ENCODE peak calls at places on chromosomes 13 and 19, in nine cellular contexts. One of them, this sample, is unnamed.

GRCh38 chr19:39858541-39858940 is 12.4 kb upstream of the FBL start:
- DNase-seq in fibroblast of mammary gland: peak
- DNase-seq in astrocyte of the spinal cord: no peak
- DNase-seq in lower leg skin: no peak
- DNase-seq in esophagus muscularis mucosa: no peak
- DNase-seq in fibroblast of lung: peak
- DNase-seq in HFF-Myc: no peak
- DNase-seq in choroid plexus epithelial cell: no peak
- DNase-seq in uterus: peak
- DNase-seq in this sample: no peak

GRCh38 chr13:102724923-102725322 is 30.1 kb upstream of the METTL21C start:
- DNase-seq in fibroblast of mammary gland: peak
- DNase-seq in astrocyte of the spinal cord: peak
- DNase-seq in lower leg skin: no peak
- DNase-seq in esophagus muscularis mucosa: no peak
- DNase-seq in fibroblast of lung: peak
- DNase-seq in HFF-Myc: no peak
- DNase-seq in choroid plexus epithelial cell: peak
- DNase-seq in uterus: no peak
- DNase-seq in this sample: peak

GRCh38 chr19:7391218-7391670 is 42.5 kb downstream of the ARHGEF18 start:
- DNase-seq in fibroblast of mammary gland: peak
- DNase-seq in astrocyte of the spinal cord: peak
- DNase-seq in lower leg skin: no peak
- DNase-seq in esophagus muscularis mucosa: no peak
- DNase-seq in fibroblast of lung: peak
- DNase-seq in HFF-Myc: no peak
- DNase-seq in choroid plexus epithelial cell: peak
- DNase-seq in uterus: no peak
- DNase-seq in this sample: peak

GRCh38 chr19:19849056-19849455 is 16.6 kb upstream of the ZNF253 start:
- DNase-seq in fibroblast of mammary gland: no peak
- DNase-seq in astrocyte of the spinal cord: no peak
- DNase-seq in lower leg skin: no peak
- DNase-seq in esophagus muscularis mucosa: no peak
- DNase-seq in fibroblast of lung: no peak
- DNase-seq in HFF-Myc: no peak
- DNase-seq in choroid plexus epithelial cell: no peak
- DNase-seq in uterus: no peak
- DNase-seq in this sample: no peak

GRCh38 chr19:33303791-33304759 is 1.7 kb upstream of the CEBPA start:
- DNase-seq in fibroblast of mammary gland: peak
- DNase-seq in astrocyte of the spinal cord: no peak
- DNase-seq in lower leg skin: no peak
- DNase-seq in esophagus muscularis mucosa: no peak
- DNase-seq in fibroblast of lung: no peak
- DNase-seq in HFF-Myc: no peak
- DNase-seq in choroid plexus epithelial cell: no peak
- DNase-seq in uterus: no peak
- DNase-seq in this sample: no peak

GRCh38 chr13:52737900-52738299 is 1.7 kb downstream of the CNMD start:
- DNase-seq in fibroblast of mammary gland: no peak
- DNase-seq in astrocyte of the spinal cord: no peak
- DNase-seq in lower leg skin: no peak
- DNase-seq in esophagus muscularis mucosa: no peak
- DNase-seq in fibroblast of lung: no peak
- DNase-seq in HFF-Myc: no peak
- DNase-seq in choroid plexus epithelial cell: no peak
- DNase-seq in uterus: no peak
- DNase-seq in this sample: peak

GRCh38 chr13:29496241-29496712 is 99.2 kb downstream of the SLC7A1 start:
- DNase-seq in fibroblast of mammary gland: no peak
- DNase-seq in astrocyte of the spinal cord: no peak
- DNase-seq in lower leg skin: no peak
- DNase-seq in esophagus muscularis mucosa: no peak
- DNase-seq in fibroblast of lung: no peak
- DNase-seq in HFF-Myc: no peak
- DNase-seq in choroid plexus epithelial cell: no peak
- DNase-seq in uterus: peak
- DNase-seq in this sample: peak

GRCh38 chr13:43364210-43365041 is 341.0 kb downstream of the DNAJC15 start:
- DNase-seq in fibroblast of mammary gland: peak
- DNase-seq in astrocyte of the spinal cord: peak
- DNase-seq in lower leg skin: no peak
- DNase-seq in esophagus muscularis mucosa: peak
- DNase-seq in fibroblast of lung: peak
- DNase-seq in HFF-Myc: no peak
- DNase-seq in choroid plexus epithelial cell: peak
- DNase-seq in uterus: no peak
- DNase-seq in this sample: peak

GRCh38 chr13:21081926-21082325 is 20.5 kb upstream of the LATS2 start:
- DNase-seq in fibroblast of mammary gland: no peak
- DNase-seq in astrocyte of the spinal cord: no peak
- DNase-seq in lower leg skin: no peak
- DNase-seq in esophagus muscularis mucosa: no peak
- DNase-seq in fibroblast of lung: no peak
- DNase-seq in HFF-Myc: no peak
- DNase-seq in choroid plexus epithelial cell: no peak
- DNase-seq in uterus: no peak
- DNase-seq in this sample: no peak

GRCh38 chr13:25775986-25776385 is 275.8 kb downstream of the SHISA2 start:
- DNase-seq in fibroblast of mammary gland: no peak
- DNase-seq in astrocyte of the spinal cord: no peak
- DNase-seq in lower leg skin: no peak
- DNase-seq in esophagus muscularis mucosa: no peak
- DNase-seq in fibroblast of lung: no peak
- DNase-seq in HFF-Myc: no peak
- DNase-seq in choroid plexus epithelial cell: no peak
- DNase-seq in uterus: no peak
- DNase-seq in this sample: no peak

GRCh38 chr13:23621316-23621645 is 51.1 kb downstream of the TNFRSF19 start:
- DNase-seq in fibroblast of mammary gland: peak
- DNase-seq in astrocyte of the spinal cord: peak
- DNase-seq in lower leg skin: no peak
- DNase-seq in esophagus muscularis mucosa: no peak
- DNase-seq in fibroblast of lung: peak
- DNase-seq in HFF-Myc: peak
- DNase-seq in choroid plexus epithelial cell: peak
- DNase-seq in uterus: no peak
- DNase-seq in this sample: peak

DNA sequence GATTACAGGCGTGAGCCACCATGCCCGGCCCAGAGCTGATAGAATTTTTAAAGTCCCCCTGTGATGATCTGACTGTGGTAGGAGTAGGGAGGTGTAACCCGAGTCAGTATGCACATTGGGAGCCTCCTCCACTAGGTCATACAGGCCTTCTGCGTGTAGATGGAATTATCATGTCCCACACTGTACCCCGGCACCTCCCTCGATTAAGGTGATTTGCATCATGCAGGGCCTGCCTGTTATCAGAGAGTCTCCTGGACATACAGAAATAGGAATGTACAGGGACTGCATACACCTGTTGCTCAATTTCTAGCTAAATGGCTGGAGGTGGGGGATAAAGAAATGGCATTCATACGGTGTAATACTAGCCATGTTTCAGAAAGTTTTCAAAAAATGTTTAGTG is 922 bp upstream of the ERVK3-1 start:
- DNase-seq in fibroblast of mammary gland: no peak
- DNase-seq in astrocyte of the spinal cord: no peak
- DNase-seq in lower leg skin: no peak
- DNase-seq in esophagus muscularis mucosa: no peak
- DNase-seq in fibroblast of lung: no peak
- DNase-seq in HFF-Myc: no peak
- DNase-seq in choroid plexus epithelial cell: no peak
- DNase-seq in uterus: no peak
- DNase-seq in this sample: no peak
- H3K4me3 ChIP-seq in fibroblast of mammary gland: no peak
- H3K4me3 ChIP-seq in astrocyte of the spinal cord: no peak
- H3K4me3 ChIP-seq in lower leg skin: no peak
- H3K4me3 ChIP-seq in esophagus muscularis mucosa: peak
- H3K4me3 ChIP-seq in fibroblast of lung: no peak
- H3K4me3 ChIP-seq in HFF-Myc: no peak
- H3K4me3 ChIP-seq in choroid plexus epithelial cell: no peak
- H3K4me3 ChIP-seq in uterus: no peak
- H3K4me3 ChIP-seq in this sample: no peak

GRCh38 chr19:53463263-53463662 is 4.3 kb upstream of the ZNF813 start:
- DNase-seq in fibroblast of mammary gland: peak
- DNase-seq in astrocyte of the spinal cord: peak
- DNase-seq in lower leg skin: no peak
- DNase-seq in esophagus muscularis mucosa: no peak
- DNase-seq in fibroblast of lung: peak
- DNase-seq in HFF-Myc: no peak
- DNase-seq in choroid plexus epithelial cell: peak
- DNase-seq in uterus: peak
- DNase-seq in this sample: no peak

GRCh38 chr19:53467138-53467502 is 413 bp upstream of the ZNF813 start:
- DNase-seq in fibroblast of mammary gland: no peak
- DNase-seq in astrocyte of the spinal cord: no peak
- DNase-seq in lower leg skin: no peak
- DNase-seq in esophagus muscularis mucosa: no peak
- DNase-seq in fibroblast of lung: no peak
- DNase-seq in HFF-Myc: no peak
- DNase-seq in choroid plexus epithelial cell: no peak
- DNase-seq in uterus: peak
- DNase-seq in this sample: no peak

GRCh38 chr19:53467503-53468262 is at the start of gene ZNF813:
- DNase-seq in fibroblast of mammary gland: peak
- DNase-seq in astrocyte of the spinal cord: peak
- DNase-seq in lower leg skin: peak
- DNase-seq in esophagus muscularis mucosa: peak
- DNase-seq in fibroblast of lung: peak
- DNase-seq in HFF-Myc: peak
- DNase-seq in choroid plexus epithelial cell: peak
- DNase-seq in uterus: peak
- DNase-seq in this sample: peak

GRCh38 chr19:53461866-53462265 is 5.7 kb upstream of the ZNF813 start:
- DNase-seq in fibroblast of mammary gland: peak
- DNase-seq in astrocyte of the spinal cord: no peak
- DNase-seq in lower leg skin: no peak
- DNase-seq in esophagus muscularis mucosa: no peak
- DNase-seq in fibroblast of lung: no peak
- DNase-seq in HFF-Myc: no peak
- DNase-seq in choroid plexus epithelial cell: no peak
- DNase-seq in uterus: no peak
- DNase-seq in this sample: no peak

GRCh38 chr19:53466726-53467125 is 807 bp upstream of the ZNF813 start:
- DNase-seq in fibroblast of mammary gland: no peak
- DNase-seq in astrocyte of the spinal cord: no peak
- DNase-seq in lower leg skin: no peak
- DNase-seq in esophagus muscularis mucosa: no peak
- DNase-seq in fibroblast of lung: no peak
- DNase-seq in HFF-Myc: no peak
- DNase-seq in choroid plexus epithelial cell: no peak
- DNase-seq in uterus: no peak
- DNase-seq in this sample: no peak
- TF ChIP-seq CTCF in fibroblast of mammary gland: no peak
- TF ChIP-seq CTCF in astrocyte of the spinal cord: no peak
- TF ChIP-seq CTCF in lower leg skin: no peak
- TF ChIP-seq CTCF in esophagus muscularis mucosa: no peak
- TF ChIP-seq CTCF in fibroblast of lung: no peak
- TF ChIP-seq CTCF in HFF-Myc: no peak
- TF ChIP-seq CTCF in choroid plexus epithelial cell: peak
- TF ChIP-seq CTCF in uterus: no peak
- TF ChIP-seq CTCF in this sample: no peak

DNA sequence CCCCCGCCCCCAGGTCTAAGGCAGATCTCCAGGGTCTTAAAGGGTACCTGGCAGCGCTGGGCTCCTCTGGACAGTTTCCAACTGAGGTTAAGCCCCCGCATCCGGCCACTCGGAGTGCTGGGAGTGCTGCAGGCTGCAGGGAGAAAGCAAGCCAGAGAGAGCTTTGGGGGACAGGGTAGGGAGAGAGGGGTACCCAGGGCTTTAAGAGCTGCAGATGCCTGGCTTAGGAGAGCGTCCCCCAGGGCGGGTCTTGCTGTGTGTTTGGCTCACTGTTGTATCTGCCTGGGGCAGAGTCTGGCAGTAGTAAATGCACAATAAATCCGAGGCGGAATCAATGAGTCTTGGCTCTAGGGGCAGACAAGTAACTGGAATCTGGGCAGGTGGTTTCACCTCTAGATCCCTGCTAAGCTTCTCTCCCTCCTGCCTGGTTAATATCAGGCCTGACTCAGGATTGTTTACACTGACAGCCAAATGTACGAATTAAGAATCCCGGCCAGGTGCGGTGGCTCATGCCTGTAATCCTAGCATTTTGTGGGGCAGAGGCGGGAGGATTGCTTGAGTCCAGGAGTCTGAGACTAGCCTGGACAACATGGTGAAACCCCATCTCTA is 798 bp upstream of the COX6B2 start:
- DNase-seq in fibroblast of mammary gland: no peak
- DNase-seq in astrocyte of the spinal cord: no peak
- DNase-seq in lower leg skin: no peak
- DNase-seq in esophagus muscularis mucosa: no peak
- DNase-seq in fibroblast of lung: no peak
- DNase-seq in HFF-Myc: no peak
- DNase-seq in choroid plexus epithelial cell: no peak
- DNase-seq in uterus: no peak
- DNase-seq in this sample: no peak
- H3K4me3 ChIP-seq in fibroblast of mammary gland: no peak
- H3K4me3 ChIP-seq in astrocyte of the spinal cord: no peak
- H3K4me3 ChIP-seq in lower leg skin: no peak
- H3K4me3 ChIP-seq in esophagus muscularis mucosa: no peak
- H3K4me3 ChIP-seq in fibroblast of lung: no peak
- H3K4me3 ChIP-seq in HFF-Myc: no peak
- H3K4me3 ChIP-seq in choroid plexus epithelial cell: no peak
- H3K4me3 ChIP-seq in uterus: no peak
- H3K4me3 ChIP-seq in this sample: no peak

DNA sequence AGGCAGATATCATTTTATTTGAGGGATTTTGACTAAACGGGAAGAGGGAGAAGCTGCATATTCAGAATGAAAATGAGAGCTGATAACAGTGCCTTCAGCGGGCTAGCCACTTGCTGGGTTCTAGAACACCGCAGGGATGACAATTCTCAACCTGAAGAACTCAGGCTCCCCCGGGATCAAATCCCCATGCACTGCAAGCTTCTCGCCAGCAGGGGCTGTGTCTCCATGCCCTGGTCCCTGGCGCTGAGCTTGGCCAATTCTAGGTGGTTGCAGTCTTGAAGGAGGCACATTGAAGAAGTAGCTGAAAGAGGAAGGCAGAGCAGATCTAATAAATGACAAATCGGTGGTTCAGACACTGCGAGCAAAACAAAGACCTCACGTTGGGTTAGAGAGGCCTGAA is 128.7 kb downstream of the UQCRFS1 start:
- DNase-seq in fibroblast of mammary gland: peak
- DNase-seq in astrocyte of the spinal cord: no peak
- DNase-seq in lower leg skin: no peak
- DNase-seq in esophagus muscularis mucosa: no peak
- DNase-seq in fibroblast of lung: no peak
- DNase-seq in HFF-Myc: no peak
- DNase-seq in choroid plexus epithelial cell: no peak
- DNase-seq in uterus: no peak
- DNase-seq in this sample: peak
- TF ChIP-seq CTCF in fibroblast of mammary gland: peak
- TF ChIP-seq CTCF in astrocyte of the spinal cord: no peak
- TF ChIP-seq CTCF in lower leg skin: no peak
- TF ChIP-seq CTCF in esophagus muscularis mucosa: no peak
- TF ChIP-seq CTCF in fibroblast of lung: no peak
- TF ChIP-seq CTCF in HFF-Myc: no peak
- TF ChIP-seq CTCF in choroid plexus epithelial cell: no peak
- TF ChIP-seq CTCF in uterus: no peak
- TF ChIP-seq CTCF in this sample: peak